ENCODE peak calls at places on chromosomes 11 and 22, in six cellular contexts. Q, Y, G, P, A and C are unnamed samples.

GRCh38 chr11:18772211-18772610 is 19.4 kb downstream of the PTPN5 start:
- DNase-seq in Q (no peak), Y (no peak), G (no peak), P (no peak), A (no peak), C (no peak)

GRCh38 chr11:28767574-28767973 is 659.4 kb downstream of the METTL15 start:
- DNase-seq in Q (no peak), Y (no peak), G (no peak), P (no peak), A (no peak), C (peak)

GRCh38 chr11:115222218-115222862 is 281.9 kb downstream of the CADM1 start:
- DNase-seq in Q (no peak), Y (no peak), G (peak), P (no peak), A (no peak), C (peak)

GRCh38 chr11:76788661-76789442 is 5.7 kb downstream of the TSKU start:
- DNase-seq in Q (peak), Y (no peak), G (no peak), P (no peak), A (no peak), C (no peak)

GRCh38 chr11:108933630-108934029 is 268.8 kb downstream of the DDX10 start:
- DNase-seq in Q (no peak), Y (no peak), G (no peak), P (no peak), A (no peak), C (no peak)

GRCh38 chr11:114977596-114977995 is 299.3 kb downstream of the NXPE2 start:
- DNase-seq in Q (no peak), Y (no peak), G (no peak), P (no peak), A (no peak), C (no peak)

GRCh38 chr22:30877662-30878515 is 90.7 kb downstream of the MORC2 start:
- DNase-seq in Q (peak), Y (no peak), G (no peak), P (no peak), A (no peak), C (no peak)

GRCh38 chr22:26398741-26399153 is 30.3 kb upstream of the ASPHD2 start:
- DNase-seq in Q (peak), Y (peak), G (peak), P (no peak), A (peak), C (peak)

GRCh38 chr11:17171916-17172315 is 35.9 kb downstream of the PIK3C2A start:
- DNase-seq in Q (no peak), Y (no peak), G (no peak), P (no peak), A (no peak), C (peak)

GRCh38 chr11:35144103-35144741 is 5.3 kb downstream of the CD44 start:
- DNase-seq in Q (no peak), Y (no peak), G (no peak), P (no peak), A (peak), C (peak)

GRCh38 chr11:134670961-134671370 is 258.9 kb upstream of the B3GAT1 start:
- DNase-seq in Q (no peak), Y (no peak), G (no peak), P (no peak), A (no peak), C (no peak)

GRCh38 chr22:30348837-30349236 is 7.9 kb downstream of the SF3A1 start:
- DNase-seq in Q (no peak), Y (no peak), G (no peak), P (no peak), A (no peak), C (no peak)

GRCh38 chr22:39234867-39235687 is 9.7 kb downstream of the PDGFB start:
- DNase-seq in Q (peak), Y (no peak), G (no peak), P (peak), A (no peak), C (no peak)

GRCh38 chr11:94077568-94078293 is 50.9 kb upstream of the PANX1 start:
- DNase-seq in Q (peak), Y (no peak), G (no peak), P (no peak), A (no peak), C (no peak)

GRCh38 chr11:59207988-59208432 is 4.7 kb downstream of the MPEG1 start:
- DNase-seq in Q (no peak), Y (peak), G (no peak), P (peak), A (peak), C (peak)

GRCh38 chr22:19918332-19919106 is 23.1 kb upstream of the COMT start:
- DNase-seq in Q (no peak), Y (no peak), G (no peak), P (no peak), A (no peak), C (no peak)

GRCh38 chr11:94602430-94603372 is 35.5 kb downstream of the PIWIL4 start:
- DNase-seq in Q (peak), Y (no peak), G (peak), P (peak), A (no peak), C (peak)

GRCh38 chr11:27216268-27217149 is 146.5 kb downstream of the CCDC34 start:
- DNase-seq in Q (peak), Y (no peak), G (no peak), P (peak), A (no peak), C (peak)

GRCh38 chr11:20158597-20159257 is 1.5 kb downstream of the DBX1 start:
- DNase-seq in Q (peak), Y (no peak), G (peak), P (no peak), A (no peak), C (peak)

GRCh38 chr11:73999581-74000306 is 9.1 kb downstream of the UCP3 start:
- DNase-seq in Q (no peak), Y (no peak), G (no peak), P (no peak), A (no peak), C (no peak)

GRCh38 chr11:75925785-75926164 is 110.8 kb downstream of the UVRAG start:
- DNase-seq in Q (no peak), Y (no peak), G (no peak), P (no peak), A (no peak), C (peak)

GRCh38 chr11:120551191-120551590 is 39.6 kb downstream of the GRIK4 start:
- DNase-seq in Q (no peak), Y (no peak), G (no peak), P (no peak), A (no peak), C (no peak)

GRCh38 chr11:71116435-71117040 is 135.8 kb downstream of the SHANK2 start:
- DNase-seq in Q (no peak), Y (no peak), G (no peak), P (no peak), A (no peak), C (no peak)

GRCh38 chr11:105236631-105237030 is 97.1 kb upstream of the CARD18 start:
- DNase-seq in Q (no peak), Y (no peak), G (no peak), P (no peak), A (no peak), C (peak)

GRCh38 chr11:6468712-6469495 is 4.8 kb downstream of the TRIM3 start:
- DNase-seq in Q (peak), Y (no peak), G (peak), P (peak), A (no peak), C (peak)

GRCh38 chr11:66221726-66222236 is 46.7 kb upstream of the RAB1B start:
- DNase-seq in Q (no peak), Y (no peak), G (no peak), P (no peak), A (no peak), C (no peak)

GRCh38 chr11:111823629-111824028 is 47.8 kb downstream of the ALG9 start:
- DNase-seq in Q (no peak), Y (no peak), G (no peak), P (no peak), A (no peak), C (no peak)

GRCh38 chr11:111696556-111696955 is 69.6 kb downstream of the PPP2R1B start:
- DNase-seq in Q (no peak), Y (no peak), G (no peak), P (no peak), A (no peak), C (peak)

GRCh38 chr11:73866586-73866996 is 10.1 kb downstream of the COA4 start:
- DNase-seq in Q (no peak), Y (no peak), G (peak), P (no peak), A (no peak), C (peak)

GRCh38 chr22:40628354-40629042 is 8.0 kb downstream of the MRTFA start:
- DNase-seq in Q (no peak), Y (no peak), G (no peak), P (no peak), A (no peak), C (peak)

GRCh38 chr11:98260983-98261382 is 759.8 kb upstream of the CNTN5 start:
- DNase-seq in Q (no peak), Y (no peak), G (no peak), P (no peak), A (no peak), C (no peak)

GRCh38 chr11:94544832-94545640 is 1.3 kb downstream of the FUT4 start:
- DNase-seq in Q (peak), Y (no peak), G (no peak), P (no peak), A (no peak), C (no peak)

GRCh38 chr11:91163619-91164451 is 941.0 kb upstream of the CHORDC1 start:
- DNase-seq in Q (peak), Y (no peak), G (no peak), P (peak), A (no peak), C (peak)

GRCh38 chr11:33687733-33688479 is 12.7 kb downstream of the C11orf91 start:
- DNase-seq in Q (no peak), Y (no peak), G (no peak), P (peak), A (no peak), C (peak)

GRCh38 chr22:46428602-46429326 is 93.2 kb downstream of the TRMU start:
- DNase-seq in Q (no peak), Y (no peak), G (no peak), P (no peak), A (no peak), C (no peak)

GRCh38 chr11:24357620-24358386 is 139.1 kb upstream of the LUZP2 start:
- DNase-seq in Q (no peak), Y (no peak), G (no peak), P (no peak), A (no peak), C (no peak)

GRCh38 chr11:76415073-76415472 is 29.7 kb upstream of the EMSY start:
- DNase-seq in Q (no peak), Y (no peak), G (no peak), P (no peak), A (no peak), C (no peak)

GRCh38 chr22:46593211-46593676 is 26.9 kb upstream of the GRAMD4 start:
- DNase-seq in Q (peak), Y (no peak), G (no peak), P (no peak), A (no peak), C (peak)

GRCh38 chr11:107705027-107705426 is 6.8 kb downstream of the SLN start:
- DNase-seq in Q (no peak), Y (no peak), G (no peak), P (no peak), A (no peak), C (peak)